ENCODE peak calls at places on chromosomes 1 and 21, in ten cellular contexts. K is Kasumi-1; Z is NCI-H1436; A is H9; Y is neural crest cell; L is stimulated activated CD4-positive, alpha-beta T cell treated with anti-CD3 and anti-CD28 coated beads, Interleukin-4, amount 100 ng/mL, for 4 hours; F is GM12891; T is pulmonary artery endothelial cell; C is stimulated activated naive CD8-positive, alpha-beta T cell treated with anti-CD3 and anti-CD28 coated beads, Interleukin-15, Interleukin-2, amounts not matched to agents 100 U/mL and 50 U/mL, for 24 hours; X is NCI-H2081. M is an unnamed sample.

GRCh38 chr1:165773324-165773965 is 4.8 kb upstream of the TMCO1 start:
- DNase-seq in K (no peak), Z (no peak), A (no peak), Y (no peak), L (no peak), F (no peak), T (no peak), C (no peak), X (no peak), M (no peak)

GRCh38 chr21:45056505-45056904 is 17.9 kb upstream of the ADARB1 start:
- DNase-seq in K (no peak), Z (no peak), A (no peak), Y (no peak), L (no peak), F (no peak), T (peak), C (no peak), X (no peak), M (no peak)

GRCh38 chr1:151327903-151328674 is 873 bp upstream of the PI4KB start:
- DNase-seq in K (no peak), Z (no peak), A (peak), Y (peak), L (no peak), F (no peak), T (no peak), C (peak), X (no peak), M (peak)

GRCh38 chr1:29786195-29786594 is 549.9 kb downstream of the PTPRU start:
- DNase-seq in K (no peak), Z (no peak), A (no peak), Y (no peak), L (no peak), F (no peak), T (no peak), C (no peak), X (no peak), M (no peak)

GRCh38 chr21:18603246-18603645 is 199.7 kb upstream of the TMPRSS15 start:
- DNase-seq in K (no peak), Z (no peak), A (no peak), Y (no peak), L (no peak), F (no peak), T (no peak), C (no peak), X (peak), M (no peak)

GRCh38 chr21:24450119-24450518 is 1157.2 kb downstream of the MRPL39 start:
- DNase-seq in K (no peak), Z (no peak), A (no peak), Y (no peak), L (no peak), F (no peak), T (no peak), C (no peak), X (no peak), M (no peak)

GRCh38 chr21:38920631-38921398 is 115.1 kb downstream of the ETS2 start:
- DNase-seq in K (no peak), Z (no peak), A (no peak), Y (no peak), L (no peak), F (no peak), T (no peak), C (no peak), X (no peak), M (no peak)

GRCh38 chr1:202599669-202600431 is 110.4 kb downstream of the SYT2 start:
- DNase-seq in K (peak), Z (peak), A (peak), Y (peak), L (no peak), F (peak), T (peak), C (peak), X (peak), M (peak)

GRCh38 chr1:241934181-241934815 is 23.3 kb upstream of the BECN2 start:
- DNase-seq in K (no peak), Z (no peak), A (peak), Y (peak), L (no peak), F (no peak), T (no peak), C (no peak), X (no peak), M (peak)

GRCh38 chr1:45954401-45954847 is 151.0 kb downstream of the MAST2 start:
- DNase-seq in K (no peak), Z (no peak), A (no peak), Y (no peak), L (no peak), F (no peak), T (peak), C (no peak), X (no peak), M (peak)

GRCh38 chr1:16478091-16478490 is 36.0 kb downstream of the RNU1-1 start:
- DNase-seq in K (no peak), Z (no peak), A (no peak), Y (no peak), L (no peak), F (no peak), T (no peak), C (no peak), X (no peak), M (no peak)

GRCh38 chr1:77504986-77505385 is 177.5 kb downstream of the ZZZ3 start:
- DNase-seq in K (peak), Z (no peak), A (no peak), Y (no peak), L (no peak), F (no peak), T (peak), C (no peak), X (no peak), M (no peak)

GRCh38 chr1:92503926-92504750 is 17.4 kb upstream of the GFI1 start:
- DNase-seq in K (no peak), Z (no peak), A (no peak), Y (no peak), L (no peak), F (no peak), T (no peak), C (no peak), X (no peak), M (no peak)

GRCh38 chr1:153390938-153391710 is at the start of gene S100A8:
- DNase-seq in K (no peak), Z (no peak), A (no peak), Y (no peak), L (no peak), F (no peak), T (no peak), C (no peak), X (no peak), M (peak)

GRCh38 chr1:227709451-227709850 is 25.7 kb downstream of the JMJD4 start:
- DNase-seq in K (no peak), Z (no peak), A (no peak), Y (no peak), L (no peak), F (no peak), T (no peak), C (no peak), X (no peak), M (no peak)

GRCh38 chr1:205003358-205004145 is 39.5 kb upstream of the CNTN2 start:
- DNase-seq in K (no peak), Z (peak), A (peak), Y (no peak), L (no peak), F (no peak), T (no peak), C (no peak), X (peak), M (no peak)

GRCh38 chr21:37710555-37711293 is 205.5 kb downstream of the KCNJ6 start:
- DNase-seq in K (no peak), Z (no peak), A (no peak), Y (no peak), L (no peak), F (no peak), T (no peak), C (no peak), X (peak), M (no peak)

GRCh38 chr21:42486551-42486950 is 9.5 kb downstream of the RSPH1 start:
- DNase-seq in K (no peak), Z (no peak), A (no peak), Y (no peak), L (no peak), F (no peak), T (no peak), C (no peak), X (no peak), M (no peak)

GRCh38 chr1:2875677-2876531 is 74.4 kb upstream of the TTC34 start:
- DNase-seq in K (no peak), Z (no peak), A (no peak), Y (no peak), L (no peak), F (no peak), T (no peak), C (no peak), X (no peak), M (peak)

GRCh38 chr1:154497026-154497806 is 4.8 kb upstream of the TDRD10 start:
- DNase-seq in K (peak), Z (no peak), A (no peak), Y (peak), L (no peak), F (no peak), T (peak), C (no peak), X (no peak), M (no peak)

GRCh38 chr1:229238674-229239415 is 32.1 kb upstream of the RAB4A start:
- DNase-seq in K (no peak), Z (no peak), A (no peak), Y (no peak), L (no peak), F (no peak), T (no peak), C (no peak), X (no peak), M (peak)

GRCh38 chr1:223543559-223543958 is 121.9 kb downstream of the CAPN8 start:
- DNase-seq in K (no peak), Z (no peak), A (no peak), Y (no peak), L (no peak), F (no peak), T (no peak), C (no peak), X (no peak), M (no peak)

GRCh38 chr1:75134939-75135828 is 996 bp downstream of the LHX8 start:
- DNase-seq in K (no peak), Z (no peak), A (peak), Y (peak), L (no peak), F (no peak), T (no peak), C (no peak), X (no peak), M (no peak)

GRCh38 chr1:91920001-91920400 is 29.2 kb upstream of the BRDT start:
- DNase-seq in K (no peak), Z (no peak), A (no peak), Y (no peak), L (no peak), F (no peak), T (no peak), C (no peak), X (no peak), M (no peak)

GRCh38 chr1:205144751-205145150 is 23.0 kb upstream of the RBBP5 start:
- DNase-seq in K (no peak), Z (no peak), A (no peak), Y (no peak), L (no peak), F (no peak), T (peak), C (no peak), X (no peak), M (no peak)

GRCh38 chr1:100730130-100730529 is 10.6 kb downstream of the VCAM1 start:
- DNase-seq in K (no peak), Z (no peak), A (no peak), Y (no peak), L (no peak), F (no peak), T (no peak), C (no peak), X (no peak), M (no peak)

GRCh38 chr1:159228554-159228953 is 23.9 kb downstream of the ACKR1 start:
- DNase-seq in K (no peak), Z (no peak), A (no peak), Y (no peak), L (no peak), F (no peak), T (no peak), C (no peak), X (no peak), M (no peak)

GRCh38 chr1:21278898-21279819 is 11.1 kb downstream of the ECE1 start:
- DNase-seq in K (no peak), Z (no peak), A (no peak), Y (no peak), L (no peak), F (no peak), T (no peak), C (peak), X (no peak), M (no peak)

GRCh38 chr21:26736449-26736848 is 108.8 kb downstream of the ADAMTS1 start:
- DNase-seq in K (no peak), Z (no peak), A (no peak), Y (no peak), L (no peak), F (no peak), T (no peak), C (no peak), X (no peak), M (no peak)

GRCh38 chr1:14745815-14746214 is 147.3 kb downstream of the KAZN start:
- DNase-seq in K (no peak), Z (no peak), A (no peak), Y (no peak), L (no peak), F (no peak), T (no peak), C (no peak), X (no peak), M (no peak)

GRCh38 chr1:228043281-228043845 is 36.6 kb downstream of the WNT3A start:
- DNase-seq in K (no peak), Z (no peak), A (peak), Y (no peak), L (no peak), F (no peak), T (no peak), C (no peak), X (no peak), M (no peak)

GRCh38 chr21:46557919-46558392 is 46.9 kb downstream of the S100B start:
- DNase-seq in K (no peak), Z (no peak), A (no peak), Y (no peak), L (no peak), F (no peak), T (no peak), C (no peak), X (no peak), M (no peak)

M was measured in body of pancreas.